ENCODE peak calls at places on chromosome 5, in four cellular contexts. C, N, I and R are unnamed samples.

GRCh38 chr5:159640921-159641320 is 275.4 kb upstream of the ADRA1B start:
- DNase-seq in I (no peak), N (no peak), C (no peak), R (no peak)

GRCh38 chr5:456351-457194 is 13.6 kb downstream of the EXOC3 start:
- DNase-seq in N (peak), C (no peak), I (peak), R (no peak)

GRCh38 chr5:88819332-88819999 is 63.5 kb downstream of the MEF2C start:
- DNase-seq in C (no peak), I (no peak), N (no peak), R (no peak)

GRCh38 chr5:73291873-73292272 is 118.9 kb downstream of the TMEM174 start:
- DNase-seq in C (no peak), N (no peak), I (no peak), R (no peak)

GRCh38 chr5:1519631-1520141 is 4.1 kb downstream of the LPCAT1 start:
- DNase-seq in N (peak), I (peak), C (peak), R (peak)

GRCh38 chr5:142716963-142717362 is 31.1 kb upstream of the FGF1 start:
- DNase-seq in I (peak), C (peak), N (peak), R (no peak)

GRCh38 chr5:10552183-10553143 is 11.4 kb upstream of the ANKRD33B start:
- DNase-seq in N (no peak), C (no peak), I (no peak), R (no peak)

GRCh38 chr5:170632266-170632984 is 128.6 kb downstream of the KCNIP1 start:
- DNase-seq in N (no peak), I (peak), C (no peak), R (no peak)